ENCODE peak calls at places on chromosome 6, in eight cellular contexts. J is left lung, O is lung, C is heart right ventricle, H is Karpas-422, R is neuronal stem cell, K is psoas muscle, W is OCI-LY7. U is an unnamed sample.
A peak's percentile ranks its signal among the peaks of the same experiment; 100 is the strongest.

GRCh38 chr6:111487656-111488055 is 4.6 kb upstream of the REV3L start:
- DNase-seq in J (no peak), O (no peak), C (no peak), H (peak; percentile 43), R (no peak), K (no peak), W (peak; percentile 46), U (peak; percentile 10)

GRCh38 chr6:149317656-149318571 is at the start of gene TAB2:
- DNase-seq in J (peak; percentile 55), O (peak; percentile 32), C (no peak), H (peak; percentile 72), R (peak; percentile 80), K (peak; percentile 52), W (peak; percentile 57), U (peak; percentile 86)

GRCh38 chr6:84392292-84392691 is 164.8 kb upstream of the CEP162 start:
- DNase-seq in J (no peak), O (no peak), C (no peak), H (no peak), R (no peak), K (no peak), W (no peak), U (no peak)

GRCh38 chr6:140078552-140079126 is 704.2 kb upstream of the CITED2 start:
- DNase-seq in J (no peak), O (no peak), C (no peak), H (no peak), R (no peak), K (no peak), W (no peak), U (no peak)

GRCh38 chr6:156776841-156777576 is at the start of gene ARID1B:
- DNase-seq in J (peak; percentile 84), O (peak; percentile 82), C (peak; percentile 87), H (peak; percentile 92), R (peak; percentile 74), K (peak; percentile 89), W (peak; percentile 94), U (peak; percentile 86)

GRCh38 chr6:145178391-145178790 is 556.9 kb downstream of the EPM2A start:
- DNase-seq in J (no peak), O (no peak), C (no peak), H (no peak), R (no peak), K (no peak), W (no peak), U (no peak)

GRCh38 chr6:25224237-25224636 is 54.9 kb upstream of the CARMIL1 start:
- DNase-seq in J (no peak), O (no peak), C (no peak), H (no peak), R (no peak), K (no peak), W (peak; percentile 51), U (no peak)

GRCh38 chr6:81834141-81834621 is 81.7 kb upstream of the TENT5A start:
- DNase-seq in J (no peak), O (no peak), C (peak; percentile 59), H (no peak), R (no peak), K (no peak), W (no peak), U (no peak)

GRCh38 chr6:13101985-13102384 is 226.4 kb downstream of the TBC1D7 start:
- DNase-seq in J (no peak), O (no peak), C (no peak), H (no peak), R (no peak), K (no peak), W (no peak), U (no peak)

GRCh38 chr6:52647199-52647598 is 23.7 kb upstream of the TMEM14A start:
- DNase-seq in J (no peak), O (no peak), C (no peak), H (no peak), R (no peak), K (no peak), W (no peak), U (no peak)

GRCh38 chr6:24960991-24961475 is 25.3 kb upstream of the RIPOR2 start:
- DNase-seq in J (no peak), O (no peak), C (no peak), H (no peak), R (no peak), K (no peak), W (no peak), U (peak; percentile 65)

GRCh38 chr6:158042245-158042798 is 60.7 kb downstream of the SYNJ2 start:
- DNase-seq in J (no peak), O (no peak), C (peak; percentile 67), H (no peak), R (no peak), K (peak; percentile 76), W (no peak), U (no peak)

GRCh38 chr6:467671-468082 is 76.1 kb downstream of the IRF4 start:
- DNase-seq in J (no peak), O (no peak), C (no peak), H (no peak), R (no peak), K (no peak), W (no peak), U (no peak)

GRCh38 chr6:38701551-38701950 is 1.4 kb downstream of the GLO1 start:
- DNase-seq in J (no peak), O (no peak), C (no peak), H (no peak), R (no peak), K (no peak), W (no peak), U (no peak)

GRCh38 chr6:12265795-12266194 is 24.4 kb upstream of the EDN1 start:
- DNase-seq in J (no peak), O (no peak), C (no peak), H (no peak), R (no peak), K (no peak), W (no peak), U (no peak)

GRCh38 chr6:89148016-89148750 is 2.3 kb downstream of the PM20D2 start:
- DNase-seq in J (no peak), O (no peak), C (no peak), H (no peak), R (no peak), K (no peak), W (no peak), U (no peak)

GRCh38 chr6:105753184-105754097 is 332.7 kb upstream of the PRDM1 start:
- DNase-seq in J (no peak), O (no peak), C (no peak), H (no peak), R (no peak), K (no peak), W (no peak), U (no peak)

GRCh38 chr6:147156218-147156617 is 48.0 kb upstream of the STXBP5 start:
- DNase-seq in J (no peak), O (no peak), C (no peak), H (no peak), R (no peak), K (no peak), W (no peak), U (no peak)
- H3K4me3 ChIP-seq in J (no peak overlapping the region), O (no peak overlapping the region), C (no peak overlapping the region), H (no peak overlapping the region), R (no peak overlapping the region), K (no peak overlapping the region), W (no peak overlapping the region), U (no peak overlapping the region)

DNA sequence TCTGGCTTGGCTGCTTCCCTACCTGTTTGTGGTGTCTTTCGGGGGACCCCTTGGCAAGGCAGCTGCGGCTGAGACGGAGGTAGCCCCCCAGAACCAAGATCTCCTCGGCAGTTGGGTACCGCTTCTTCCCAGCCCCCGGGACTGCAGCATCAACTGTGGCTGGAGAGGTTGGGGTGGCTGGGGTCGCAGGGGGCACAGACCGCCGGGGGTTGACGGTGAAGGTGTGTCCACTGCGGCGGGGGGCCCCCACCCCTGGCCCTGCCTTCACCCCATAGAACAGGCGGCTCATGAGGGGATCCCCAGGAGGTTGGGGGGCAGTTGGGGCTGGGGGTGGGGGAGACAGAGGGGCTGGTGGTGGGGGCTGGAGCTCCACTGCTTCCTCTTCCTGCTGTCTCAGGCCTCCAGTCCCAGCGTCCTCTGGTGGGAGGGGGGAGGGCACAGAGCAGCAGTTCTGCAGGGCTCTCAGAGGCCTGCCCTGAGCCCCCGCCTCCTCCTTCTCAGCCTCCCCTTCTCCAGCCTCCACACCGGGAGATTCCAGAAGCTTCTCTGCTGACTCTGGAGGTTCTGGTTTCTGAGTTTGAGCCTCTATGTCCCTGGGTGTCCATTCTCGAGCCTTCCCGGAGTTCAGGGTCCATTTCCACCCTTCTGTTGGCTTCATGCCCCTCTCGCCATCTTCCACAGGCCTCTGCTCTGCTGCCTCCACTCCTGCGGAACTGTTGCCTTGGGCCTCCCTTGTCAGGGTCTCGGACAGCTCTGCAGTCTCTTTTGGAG is 1.9 kb downstream of the PPP1R18 start:
- DNase-seq in J (peak; percentile 78), O (no peak), C (peak; percentile 53), H (peak; percentile 90), R (no peak), K (peak; percentile 53), W (peak; percentile 71), U (peak; percentile 59)
- H3K4me1 ChIP-seq in J (peaks cover 52% of the 10 kb centered on the region), O (peaks cover 5% of the 10 kb centered on the region), C (peaks cover 49% of the 10 kb centered on the region), H (peaks cover 72% of the 10 kb centered on the region), R (peaks cover 59% of the 10 kb centered on the region), K (peaks cover 27% of the 10 kb centered on the region), W (peaks cover 43% of the 10 kb centered on the region), U (peaks cover 14% of the 10 kb centered on the region)

GRCh38 chr6:47419621-47420020 is 58.0 kb upstream of the CD2AP start:
- DNase-seq in J (no peak), O (no peak), C (no peak), H (no peak), R (no peak), K (no peak), W (no peak), U (no peak)

GRCh38 chr6:47414517-47415167 is 62.9 kb upstream of the CD2AP start:
- DNase-seq in J (no peak), O (no peak), C (no peak), H (peak; percentile 54), R (no peak), K (no peak), W (peak; percentile 60), U (no peak)

GRCh38 chr6:47416396-47417345 is 60.9 kb upstream of the CD2AP start:
- DNase-seq in J (no peak), O (no peak), C (no peak), H (no peak), R (no peak), K (no peak), W (no peak), U (no peak)

DNA sequence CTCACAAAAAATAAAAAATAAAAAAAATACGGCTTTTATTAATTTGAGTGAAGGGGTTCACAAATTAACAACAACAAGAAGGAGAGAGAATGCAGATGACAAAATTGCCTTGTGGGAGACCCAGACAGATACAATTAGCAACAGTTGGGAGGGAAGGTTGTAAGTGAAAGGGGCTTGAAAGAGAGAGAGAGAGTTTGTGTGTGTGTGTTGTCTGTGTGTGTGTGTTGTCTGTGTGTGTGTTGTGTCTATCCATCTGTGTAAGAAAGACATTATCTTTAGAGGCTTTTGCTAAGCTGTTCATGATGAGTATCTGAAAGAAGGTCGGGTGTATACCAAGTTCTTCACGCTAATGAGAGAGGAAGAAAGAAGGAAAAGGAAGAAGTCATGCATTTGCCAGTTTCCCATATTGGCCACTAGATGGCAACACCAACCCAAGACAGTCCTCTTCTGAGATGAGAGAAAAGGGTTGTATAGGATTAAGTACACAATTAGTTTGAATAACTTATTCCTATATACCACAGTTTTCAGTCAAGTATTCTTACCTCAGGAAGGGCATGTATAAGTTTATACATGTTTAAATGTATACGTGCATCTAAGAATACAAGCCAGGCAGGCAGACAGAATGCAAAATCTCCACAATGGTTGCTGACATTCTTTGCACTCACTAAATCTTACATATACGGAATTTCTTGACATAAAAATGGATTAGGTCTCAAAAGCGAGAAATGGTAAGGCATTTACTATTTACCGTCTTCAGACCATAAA is 63.7 kb upstream of the CD2AP start:
- DNase-seq in J (no peak), O (no peak), C (no peak), H (peak; percentile 84), R (peak; percentile 48), K (no peak), W (peak; percentile 82), U (peak; percentile 64)
- H3K27ac ChIP-seq in J (peak overlapping the region; percentile 83), O (no peak overlapping the region), C (no peak overlapping the region), H (no peak overlapping the region), R (no peak overlapping the region), K (no peak overlapping the region), W (peak overlapping the region; percentile 52), U (peak overlapping the region; percentile 54)

GRCh38 chr6:114796576-114796975 is 453.8 kb upstream of the HS3ST5 start:
- DNase-seq in J (no peak), O (no peak), C (no peak), H (peak; percentile 33), R (no peak), K (no peak), W (no peak), U (no peak)
- H3K4me3 ChIP-seq in J (no peak overlapping the region), O (no peak overlapping the region), C (no peak overlapping the region), H (no peak overlapping the region), R (peak overlapping the region; percentile 67), K (no peak overlapping the region), W (no peak overlapping the region), U (no peak overlapping the region)